ENCODE peak calls at places on chromosome 4, in seven cellular contexts. One of them, this sample, is unnamed.
A peak's percentile ranks its signal among the peaks of the same experiment; 100 is the strongest.

GRCh38 chr4:85522836-85523235 is 47.9 kb downstream of the ARHGAP24 start:
- DNase-seq in fibroblast of lung: no peak
- DNase-seq in cardiac muscle cell: no peak
- DNase-seq in kidney epithelial cell: no peak
- DNase-seq in colonic mucosa: no peak
- DNase-seq in WERI-Rb-1: no peak
- DNase-seq in GM23248: no peak
- DNase-seq in this sample: no peak

GRCh38 chr4:1898007-1898406 is 26.8 kb downstream of the NSD2 start:
- DNase-seq in kidney epithelial cell: no peak
- DNase-seq in WERI-Rb-1: no peak
- DNase-seq in colonic mucosa: no peak
- DNase-seq in GM23248: no peak
- DNase-seq in cardiac muscle cell: no peak
- DNase-seq in fibroblast of lung: no peak
- DNase-seq in this sample: no peak

GRCh38 chr4:86015412-86016350 is 344.2 kb downstream of the MAPK10 start:
- DNase-seq in WERI-Rb-1: no peak
- DNase-seq in colonic mucosa: no peak
- DNase-seq in fibroblast of lung: no peak
- DNase-seq in cardiac muscle cell: no peak
- DNase-seq in kidney epithelial cell: no peak
- DNase-seq in GM23248: peak; percentile 38
- DNase-seq in this sample: no peak

GRCh38 chr4:144318797-144319196 is 178.3 kb upstream of the GYPA start:
- DNase-seq in WERI-Rb-1: no peak
- DNase-seq in GM23248: no peak
- DNase-seq in fibroblast of lung: no peak
- DNase-seq in cardiac muscle cell: no peak
- DNase-seq in kidney epithelial cell: no peak
- DNase-seq in colonic mucosa: no peak
- DNase-seq in this sample: no peak

GRCh38 chr4:112910109-112910736 is 139.2 kb upstream of the ANK2 start:
- DNase-seq in colonic mucosa: no peak
- DNase-seq in GM23248: peak; percentile 70
- DNase-seq in fibroblast of lung: peak; percentile 82
- DNase-seq in WERI-Rb-1: no peak
- DNase-seq in kidney epithelial cell: no peak
- DNase-seq in cardiac muscle cell: peak; percentile 17
- DNase-seq in this sample: no peak

GRCh38 chr4:137212601-137213000 is 319.7 kb downstream of the PCDH18 start:
- DNase-seq in kidney epithelial cell: no peak
- DNase-seq in colonic mucosa: no peak
- DNase-seq in GM23248: no peak
- DNase-seq in cardiac muscle cell: no peak
- DNase-seq in fibroblast of lung: no peak
- DNase-seq in WERI-Rb-1: no peak
- DNase-seq in this sample: no peak

GRCh38 chr4:161894493-161895167 is 269.2 kb downstream of the FSTL5 start:
- DNase-seq in GM23248: no peak
- DNase-seq in colonic mucosa: no peak
- DNase-seq in cardiac muscle cell: no peak
- DNase-seq in WERI-Rb-1: no peak
- DNase-seq in fibroblast of lung: no peak
- DNase-seq in kidney epithelial cell: no peak
- DNase-seq in this sample: no peak

GRCh38 chr4:4776335-4776734 is 83.1 kb upstream of the MSX1 start:
- DNase-seq in cardiac muscle cell: no peak
- DNase-seq in WERI-Rb-1: no peak
- DNase-seq in colonic mucosa: no peak
- DNase-seq in fibroblast of lung: no peak
- DNase-seq in kidney epithelial cell: no peak
- DNase-seq in GM23248: no peak
- DNase-seq in this sample: no peak

GRCh38 chr4:111027526-111027925 is 404.6 kb upstream of the PITX2 start:
- DNase-seq in kidney epithelial cell: no peak
- DNase-seq in colonic mucosa: no peak
- DNase-seq in WERI-Rb-1: no peak
- DNase-seq in fibroblast of lung: no peak
- DNase-seq in GM23248: peak; percentile 90
- DNase-seq in cardiac muscle cell: no peak
- DNase-seq in this sample: no peak

DNA sequence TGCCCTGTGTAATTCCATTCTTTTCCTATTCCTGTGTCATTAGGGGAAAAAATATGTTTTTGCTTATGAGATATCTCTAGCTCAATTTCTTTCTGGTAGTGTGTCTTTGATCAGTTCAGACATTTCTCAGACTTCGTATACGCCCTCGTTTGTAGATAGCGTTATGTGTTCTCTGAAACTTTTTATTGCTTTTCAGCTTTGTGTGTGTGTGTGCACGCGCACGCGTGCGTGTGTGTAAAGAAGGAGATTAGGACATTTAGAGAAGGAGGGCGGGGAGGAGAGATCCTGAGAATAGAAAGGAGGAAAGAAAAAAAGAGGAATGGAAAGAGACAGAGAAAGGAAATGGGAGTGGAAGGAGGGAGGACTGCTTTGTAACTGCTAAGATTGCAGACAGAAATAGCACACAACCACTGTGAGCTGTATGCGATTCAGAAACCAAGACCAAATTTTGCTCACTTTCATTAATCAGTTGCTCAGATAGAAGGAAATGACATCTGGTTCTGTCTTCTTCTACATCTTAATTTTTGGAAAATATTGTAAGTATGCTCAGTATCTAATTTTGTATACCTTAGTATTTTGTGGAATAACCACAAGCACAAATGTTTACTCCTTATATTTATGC is at the start of gene RXFP1:
- DNase-seq in WERI-Rb-1: no peak
- DNase-seq in cardiac muscle cell: no peak
- DNase-seq in colonic mucosa: no peak
- DNase-seq in kidney epithelial cell: no peak
- DNase-seq in GM23248: peak; percentile 25
- DNase-seq in fibroblast of lung: no peak
- DNase-seq in this sample: no peak
- H3K4me3 ChIP-seq in WERI-Rb-1: no peak within 1 kb of the TSS
- H3K4me3 ChIP-seq in cardiac muscle cell: no peak within 1 kb of the TSS
- H3K4me3 ChIP-seq in colonic mucosa: no peak within 1 kb of the TSS
- H3K4me3 ChIP-seq in kidney epithelial cell: no peak within 1 kb of the TSS
- H3K4me3 ChIP-seq in GM23248: peak within 1 kb of the TSS; percentile 71
- H3K4me3 ChIP-seq in fibroblast of lung: no peak within 1 kb of the TSS
- H3K4me3 ChIP-seq in this sample: no peak within 1 kb of the TSS

GRCh38 chr4:171993247-171993646 is 180.0 kb downstream of the GALNTL6 start:
- DNase-seq in cardiac muscle cell: no peak
- DNase-seq in fibroblast of lung: no peak
- DNase-seq in kidney epithelial cell: no peak
- DNase-seq in WERI-Rb-1: no peak
- DNase-seq in GM23248: no peak
- DNase-seq in colonic mucosa: no peak
- DNase-seq in this sample: no peak
- H3K36me3 ChIP-seq in cardiac muscle cell: no peaks in the 10 kb centered on the region
- H3K36me3 ChIP-seq in fibroblast of lung: no peaks in the 10 kb centered on the region
- H3K36me3 ChIP-seq in kidney epithelial cell: no peaks in the 10 kb centered on the region
- H3K36me3 ChIP-seq in WERI-Rb-1: no peaks in the 10 kb centered on the region
- H3K36me3 ChIP-seq in GM23248: no peaks in the 10 kb centered on the region
- H3K36me3 ChIP-seq in colonic mucosa: no peaks in the 10 kb centered on the region
- H3K36me3 ChIP-seq in this sample: no peaks in the 10 kb centered on the region

GRCh38 chr4:107823870-107824366 is 814 bp upstream of the SGMS2 start:
- DNase-seq in fibroblast of lung: no peak
- DNase-seq in WERI-Rb-1: no peak
- DNase-seq in cardiac muscle cell: peak; percentile 5
- DNase-seq in kidney epithelial cell: peak; percentile 21
- DNase-seq in colonic mucosa: no peak
- DNase-seq in GM23248: no peak
- DNase-seq in this sample: peak; percentile 51
- H3K27me3 ChIP-seq in fibroblast of lung: no peaks in the 10 kb centered on the region
- H3K27me3 ChIP-seq in WERI-Rb-1: no peaks in the 10 kb centered on the region
- H3K27me3 ChIP-seq in cardiac muscle cell: peaks cover 98% of the 10 kb centered on the region
- H3K27me3 ChIP-seq in kidney epithelial cell: no peaks in the 10 kb centered on the region
- H3K27me3 ChIP-seq in colonic mucosa: no peaks in the 10 kb centered on the region
- H3K27me3 ChIP-seq in GM23248: no peaks in the 10 kb centered on the region
- H3K27me3 ChIP-seq in this sample: peaks cover 86% of the 10 kb centered on the region

DNA sequence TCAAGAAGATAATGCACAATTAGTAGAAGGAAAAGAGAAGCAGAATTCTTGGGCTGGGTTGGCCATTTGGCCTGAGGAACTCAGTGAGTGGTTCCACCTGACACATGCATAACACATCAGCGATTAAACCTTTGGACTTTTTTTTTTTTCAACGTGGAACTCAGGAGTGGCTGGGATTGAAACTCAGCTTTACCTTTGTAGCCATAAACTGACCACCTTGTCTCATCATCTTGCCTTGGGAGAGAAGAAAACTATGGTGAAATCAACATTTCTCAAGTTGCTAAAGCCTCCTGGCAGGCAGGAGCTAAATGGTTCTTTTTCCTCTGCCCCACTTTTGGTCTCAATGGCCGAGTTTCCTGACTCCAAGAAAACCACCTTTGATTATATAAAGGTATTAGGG is 16.3 kb downstream of the PTTG2 start:
- DNase-seq in cardiac muscle cell: no peak
- DNase-seq in colonic mucosa: no peak
- DNase-seq in WERI-Rb-1: no peak
- DNase-seq in GM23248: peak; percentile 34
- DNase-seq in fibroblast of lung: peak; percentile 11
- DNase-seq in kidney epithelial cell: no peak
- DNase-seq in this sample: no peak
- H3K4me3 ChIP-seq in cardiac muscle cell: peak overlapping the region; percentile 66
- H3K4me3 ChIP-seq in colonic mucosa: peak overlapping the region; percentile 76
- H3K4me3 ChIP-seq in WERI-Rb-1: peak overlapping the region; percentile 53
- H3K4me3 ChIP-seq in GM23248: peak overlapping the region; percentile 54
- H3K4me3 ChIP-seq in fibroblast of lung: peak overlapping the region; percentile 37
- H3K4me3 ChIP-seq in kidney epithelial cell: peak overlapping the region; percentile 30
- H3K4me3 ChIP-seq in this sample: peak overlapping the region; percentile 31

DNA sequence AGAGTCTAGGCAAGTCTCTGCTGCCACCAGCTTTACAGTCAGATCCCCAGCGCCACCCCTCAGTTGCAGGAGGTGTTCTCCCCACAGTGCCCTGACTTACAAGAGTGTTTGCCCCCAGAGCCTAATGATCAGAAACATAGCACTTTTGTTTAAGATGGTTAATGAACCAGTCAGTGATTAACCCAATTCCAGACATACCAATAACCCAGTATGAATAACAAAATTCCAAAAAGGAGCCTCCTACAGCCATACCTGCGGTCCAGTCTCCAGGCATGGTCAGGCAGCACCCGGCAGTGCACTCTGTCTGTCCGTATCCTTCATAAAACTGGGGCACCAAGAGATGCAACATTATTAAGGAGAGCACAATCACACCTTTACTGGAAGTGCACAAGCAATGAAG is 30.7 kb upstream of the CENPU start:
- DNase-seq in GM23248: no peak
- DNase-seq in cardiac muscle cell: no peak
- DNase-seq in fibroblast of lung: no peak
- DNase-seq in colonic mucosa: no peak
- DNase-seq in WERI-Rb-1: no peak
- DNase-seq in kidney epithelial cell: no peak
- DNase-seq in this sample: no peak
- H3K36me3 ChIP-seq in GM23248: peaks cover 9% of the 10 kb centered on the region
- H3K36me3 ChIP-seq in cardiac muscle cell: peaks cover 77% of the 10 kb centered on the region
- H3K36me3 ChIP-seq in fibroblast of lung: peaks cover 7% of the 10 kb centered on the region
- H3K36me3 ChIP-seq in colonic mucosa: no peaks in the 10 kb centered on the region
- H3K36me3 ChIP-seq in WERI-Rb-1: peaks cover 59% of the 10 kb centered on the region
- H3K36me3 ChIP-seq in kidney epithelial cell: peaks cover 12% of the 10 kb centered on the region
- H3K36me3 ChIP-seq in this sample: no peaks in the 10 kb centered on the region

GRCh38 chr4:7058792-7059191 is 9.1 kb downstream of the GRPEL1 start:
- DNase-seq in kidney epithelial cell: no peak
- DNase-seq in colonic mucosa: no peak
- DNase-seq in WERI-Rb-1: no peak
- DNase-seq in fibroblast of lung: no peak
- DNase-seq in cardiac muscle cell: no peak
- DNase-seq in GM23248: no peak
- DNase-seq in this sample: no peak
- H3K27me3 ChIP-seq in kidney epithelial cell: no peaks in the 10 kb centered on the region
- H3K27me3 ChIP-seq in colonic mucosa: no peaks in the 10 kb centered on the region
- H3K27me3 ChIP-seq in WERI-Rb-1: no peaks in the 10 kb centered on the region
- H3K27me3 ChIP-seq in fibroblast of lung: no peaks in the 10 kb centered on the region
- H3K27me3 ChIP-seq in cardiac muscle cell: no peaks in the 10 kb centered on the region
- H3K27me3 ChIP-seq in GM23248: no peaks in the 10 kb centered on the region
- H3K27me3 ChIP-seq in this sample: no peaks in the 10 kb centered on the region

GRCh38 chr4:7756071-7756470 is 183.6 kb downstream of the AFAP1 start:
- DNase-seq in GM23248: no peak
- DNase-seq in colonic mucosa: no peak
- DNase-seq in WERI-Rb-1: no peak
- DNase-seq in fibroblast of lung: no peak
- DNase-seq in cardiac muscle cell: no peak
- DNase-seq in kidney epithelial cell: no peak
- DNase-seq in this sample: no peak
- H3K4me3 ChIP-seq in GM23248: no peak overlapping the region
- H3K4me3 ChIP-seq in colonic mucosa: no peak overlapping the region
- H3K4me3 ChIP-seq in WERI-Rb-1: no peak overlapping the region
- H3K4me3 ChIP-seq in fibroblast of lung: no peak overlapping the region
- H3K4me3 ChIP-seq in cardiac muscle cell: no peak overlapping the region
- H3K4me3 ChIP-seq in kidney epithelial cell: no peak overlapping the region
- H3K4me3 ChIP-seq in this sample: no peak overlapping the region

This sample was measured in H7.